ENCODE peak calls at places on chromosomes 12 and 14, in six cellular contexts. P, Z, H, N, Y and K are unnamed samples.

GRCh38 chr14:67729072-67729561 is 27.4 kb downstream of the RDH12 start:
- DNase-seq in H (no peak), N (no peak), Y (peak), P (no peak), Z (no peak), K (peak)

GRCh38 chr14:81555051-81555450 is 21.4 kb upstream of the SEL1L start:
- DNase-seq in Z (no peak), P (no peak), N (no peak), H (no peak), Y (no peak), K (no peak)

GRCh38 chr12:58757422-58757821 is 162.9 kb downstream of the LRIG3 start:
- DNase-seq in Y (no peak), P (no peak), Z (no peak), H (no peak), N (no peak), K (no peak)

GRCh38 chr14:63745858-63746425 is 18.1 kb upstream of the SGPP1 start:
- DNase-seq in Y (peak), P (no peak), N (no peak), Z (no peak), H (peak), K (no peak)

GRCh38 chr14:21518725-21519124 is 7.4 kb downstream of the SALL2 start:
- DNase-seq in N (no peak), H (no peak), Z (no peak), Y (no peak), P (no peak), K (no peak)

GRCh38 chr14:70904376-70904775 is 2.9 kb upstream of the PCNX1 start:
- DNase-seq in N (no peak), Y (no peak), Z (no peak), P (no peak), H (no peak), K (no peak)

GRCh38 chr14:87805315-87805723 is 187.7 kb downstream of the GALC start:
- DNase-seq in Y (no peak), P (no peak), Z (no peak), H (peak), N (no peak), K (peak)

GRCh38 chr14:75041613-75042012 is 9.7 kb downstream of the MLH3 start:
- DNase-seq in P (no peak), H (no peak), Z (no peak), N (no peak), Y (no peak), K (no peak)

GRCh38 chr14:74579447-74580274 is 32.4 kb downstream of the LTBP2 start:
- DNase-seq in Y (no peak), N (no peak), Z (no peak), P (no peak), H (no peak), K (no peak)

GRCh38 chr14:37054144-37054543 is 118.3 kb downstream of the SLC25A21 start:
- DNase-seq in Z (no peak), P (no peak), N (no peak), H (no peak), Y (no peak), K (no peak)

GRCh38 chr12:13116259-13116658 is 12.8 kb upstream of the GSG1 start:
- DNase-seq in Y (no peak), Z (no peak), N (no peak), H (no peak), P (no peak), K (no peak)

GRCh38 chr12:24600996-24601395 is 347.9 kb downstream of the BCAT1 start:
- DNase-seq in Y (no peak), H (no peak), Z (no peak), P (no peak), N (no peak), K (no peak)

GRCh38 chr12:114925076-114925475 is 241.1 kb upstream of the TBX3 start:
- DNase-seq in Y (no peak), Z (no peak), P (no peak), H (no peak), N (no peak), K (no peak)

GRCh38 chr14:68894123-68894522 is 85.0 kb downstream of the ACTN1 start:
- DNase-seq in Z (no peak), P (no peak), N (no peak), H (peak), Y (no peak), K (no peak)

GRCh38 chr12:40405419-40405818 is 180.6 kb downstream of the LRRK2 start:
- DNase-seq in H (no peak), N (no peak), Z (no peak), P (no peak), Y (no peak), K (no peak)

GRCh38 chr12:56007892-56008471 is 10.9 kb downstream of the SUOX start:
- DNase-seq in Z (no peak), Y (no peak), P (no peak), N (no peak), H (no peak), K (peak)

GRCh38 chr14:67517083-67517482 is 16.0 kb upstream of the PLEKHH1 start:
- DNase-seq in N (peak), Y (no peak), H (peak), Z (no peak), P (no peak), K (peak)

GRCh38 chr12:88650715-88651114 is 70.4 kb upstream of the KITLG start:
- DNase-seq in H (no peak), N (no peak), Z (no peak), P (no peak), Y (no peak), K (no peak)

GRCh38 chr14:92513204-92513965 is at the start of gene RIN3:
- DNase-seq in P (peak), Y (peak), H (peak), N (no peak), Z (no peak), K (peak)

GRCh38 chr12:57887631-57888406 is 41.3 kb upstream of the CTDSP2 start:
- DNase-seq in N (peak), P (peak), Z (no peak), H (no peak), Y (no peak), K (no peak)

GRCh38 chr12:5907812-5908211 is 37.2 kb downstream of the ANO2 start:
- DNase-seq in P (no peak), H (no peak), Y (peak), Z (no peak), N (no peak), K (no peak)

GRCh38 chr12:132159555-132160003 is 15.3 kb downstream of the NOC4L start:
- DNase-seq in H (no peak), N (no peak), P (no peak), Y (no peak), Z (no peak), K (no peak)

GRCh38 chr14:58455593-58456265 is 28.2 kb downstream of the KIAA0586 start:
- DNase-seq in Z (no peak), P (no peak), H (no peak), N (no peak), Y (no peak), K (no peak)

GRCh38 chr12:23729354-23729753 is 220.1 kb downstream of the SOX5 start:
- DNase-seq in P (no peak), H (no peak), Y (no peak), N (no peak), Z (no peak), K (no peak)

GRCh38 chr14:51774209-51774608 is 86.2 kb upstream of the GNG2 start:
- DNase-seq in P (no peak), Z (no peak), N (no peak), Y (no peak), H (no peak), K (no peak)

GRCh38 chr14:75539165-75539561 is 16.9 kb downstream of the BATF start:
- DNase-seq in N (no peak), Z (no peak), H (no peak), P (no peak), Y (no peak), K (no peak)

GRCh38 chr14:91059576-91060471 is 617 bp downstream of the RPS6KA5 start:
- DNase-seq in N (no peak), Y (peak), Z (peak), H (peak), P (peak), K (peak)

GRCh38 chr12:71954040-71954649 is 15.5 kb downstream of the TPH2 start:
- DNase-seq in P (no peak), Y (no peak), Z (no peak), H (no peak), N (no peak), K (no peak)

GRCh38 chr12:87779858-87780498 is 249.2 kb downstream of the C12orf50 start:
- DNase-seq in Y (no peak), N (no peak), H (no peak), Z (no peak), P (no peak), K (peak)

GRCh38 chr14:101074124-101075024 is 170.9 kb upstream of the RTL1 start:
- DNase-seq in Z (no peak), P (no peak), Y (peak), H (no peak), N (peak), K (peak)

GRCh38 chr12:105983622-105984325 is 155.0 kb downstream of the NUAK1 start:
- DNase-seq in H (no peak), Z (no peak), Y (no peak), N (no peak), P (no peak), K (no peak)

GRCh38 chr14:69909831-69910550 is 30.8 kb downstream of the SMOC1 start:
- DNase-seq in N (no peak), Y (no peak), P (no peak), Z (no peak), H (no peak), K (no peak)

GRCh38 chr14:89417469-89418225 is 614 bp upstream of the FOXN3 start:
- DNase-seq in Z (peak), Y (peak), P (peak), N (peak), H (peak), K (peak)

GRCh38 chr14:54329082-54329695 is 67.6 kb upstream of the CDKN3 start:
- DNase-seq in Y (peak), N (peak), H (peak), P (peak), Z (no peak), K (peak)

GRCh38 chr14:26765768-26766550 is 168.1 kb upstream of the NOVA1 start:
- DNase-seq in H (peak), Y (peak), P (peak), Z (no peak), N (no peak), K (peak)

GRCh38 chr14:85248881-85249635 is 280.9 kb upstream of the FLRT2 start:
- DNase-seq in H (no peak), Z (no peak), P (no peak), Y (no peak), N (no peak), K (peak)

GRCh38 chr12:23618718-23619117 is 330.8 kb downstream of the SOX5 start:
- DNase-seq in Z (no peak), P (no peak), H (no peak), N (no peak), Y (no peak), K (no peak)

GRCh38 chr14:105776924-105777323 is 250.5 kb downstream of the TMEM121 start:
- DNase-seq in H (no peak), Y (no peak), Z (no peak), P (no peak), N (no peak), K (no peak)

GRCh38 chr12:8941691-8942478 is 7.6 kb downstream of the M6PR start:
- DNase-seq in H (no peak), Y (no peak), P (no peak), Z (no peak), N (no peak), K (no peak)
- TF ChIP-seq POLR2A in H (no peak), Y (no peak), P (no peak), Z (no peak), N (no peak), K (no peak)

GRCh38 chr14:39174560-39175444 is at the start of gene PNN:
- DNase-seq in H (peak), Y (peak), P (peak), Z (peak), N (peak), K (peak)
- TF ChIP-seq POLR2A in H (peak), Y (peak), P (peak), Z (peak), N (peak), K (peak)

DNA sequence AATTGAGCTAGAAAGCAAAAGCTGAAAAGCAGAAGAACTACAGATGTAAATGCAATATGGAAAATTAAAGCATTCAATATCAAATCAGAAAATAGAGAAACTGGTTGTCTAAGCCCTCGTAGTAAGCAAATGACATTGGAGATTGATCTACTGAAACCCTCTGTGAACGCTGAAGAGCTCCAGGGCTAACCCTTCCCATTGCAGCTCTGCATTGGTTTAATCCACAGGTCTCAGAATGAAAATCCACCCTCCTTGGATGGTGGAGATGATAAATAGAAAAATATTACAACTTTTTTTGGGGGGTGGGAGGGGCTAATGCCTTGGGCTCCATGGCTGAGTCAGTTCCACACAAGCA is 40.5 kb downstream of the CORO1C start:
- DNase-seq in P (no peak), Z (no peak), N (no peak), H (no peak), Y (no peak), K (no peak)
- TF ChIP-seq POLR2A in P (no peak), Z (no peak), N (no peak), H (no peak), Y (no peak), K (no peak)

DNA sequence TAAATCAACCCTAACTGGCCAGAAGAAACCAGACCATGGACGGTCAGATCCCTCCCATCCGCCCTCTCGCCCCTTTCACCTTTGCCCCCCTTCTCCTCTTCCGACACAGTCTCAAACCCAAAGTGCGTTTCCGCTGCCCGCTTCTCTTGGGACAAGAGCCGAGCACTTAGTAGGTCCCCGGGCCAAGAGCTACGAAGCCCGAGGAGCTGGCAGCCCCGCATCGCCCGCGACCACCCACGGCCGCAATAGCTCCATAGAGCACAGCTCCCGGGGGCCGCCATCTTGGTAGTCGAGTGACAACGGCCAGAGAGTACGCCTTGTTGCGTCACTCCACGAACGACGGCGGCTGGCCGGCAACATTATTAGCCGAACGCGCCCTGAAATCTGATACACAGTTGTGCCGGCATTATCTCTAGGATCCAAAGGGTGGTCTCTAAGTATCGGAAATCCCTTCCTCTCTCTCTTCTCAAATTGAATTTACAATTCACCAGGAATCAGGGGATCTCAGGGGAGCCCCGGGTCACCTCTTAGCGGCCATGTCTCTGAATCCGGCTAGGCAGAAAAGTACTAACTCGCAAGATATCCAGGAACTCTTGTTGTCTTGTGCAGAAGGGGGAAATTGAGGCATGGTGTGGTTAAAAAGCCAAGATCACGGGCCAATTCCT is at the start of gene COQ5:
- DNase-seq in P (peak), Y (peak), Z (peak), H (peak), N (peak), K (peak)
- TF ChIP-seq POLR2A in P (peak), Y (peak), Z (peak), H (peak), N (peak), K (no peak)

DNA sequence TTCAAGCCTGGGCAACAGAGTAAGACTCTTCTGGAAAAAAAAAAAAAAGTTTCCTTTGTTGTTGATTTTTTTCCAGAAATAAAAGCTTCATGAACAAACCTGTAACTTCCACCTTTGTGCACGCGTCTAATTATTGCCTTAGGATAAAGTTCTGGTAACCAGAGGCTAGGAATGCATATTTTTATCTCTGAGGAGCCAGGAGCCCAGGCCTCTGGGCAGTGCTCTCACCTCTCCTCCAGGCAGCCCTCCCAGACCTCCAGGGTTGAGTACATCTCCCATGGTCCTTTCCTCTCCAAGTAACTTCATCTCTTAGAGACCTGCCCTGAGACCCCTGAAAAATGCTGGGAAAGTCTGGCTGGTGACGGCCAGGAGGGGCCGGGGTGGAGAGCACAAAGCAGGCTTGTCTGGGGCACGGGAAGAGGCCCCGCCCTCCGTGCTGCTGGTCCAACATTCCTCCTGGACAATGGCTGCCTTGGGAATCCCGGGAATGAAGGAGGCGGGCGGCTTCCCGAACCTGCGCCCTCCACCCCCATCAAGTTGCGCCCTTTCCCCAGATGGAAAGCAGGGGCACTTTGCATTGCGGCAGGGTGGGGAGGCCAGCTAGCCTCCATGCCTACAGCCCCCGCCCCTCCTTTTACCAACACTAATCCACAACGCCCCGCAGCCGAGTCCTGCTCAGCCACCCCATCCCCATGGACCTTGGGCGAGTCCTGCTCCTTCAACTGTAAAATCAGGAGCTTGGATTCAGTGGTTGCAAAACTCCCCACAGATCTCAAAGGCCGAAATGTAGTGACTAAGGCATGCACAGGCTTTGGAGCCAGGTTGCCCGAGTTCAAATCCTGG is 7.3 kb upstream of the FIGNL2 start:
- DNase-seq in Z (no peak), P (no peak), H (peak), N (no peak), Y (no peak), K (peak)
- TF ChIP-seq POLR2A in Z (no peak), P (no peak), H (no peak), N (no peak), Y (no peak), K (no peak)

DNA sequence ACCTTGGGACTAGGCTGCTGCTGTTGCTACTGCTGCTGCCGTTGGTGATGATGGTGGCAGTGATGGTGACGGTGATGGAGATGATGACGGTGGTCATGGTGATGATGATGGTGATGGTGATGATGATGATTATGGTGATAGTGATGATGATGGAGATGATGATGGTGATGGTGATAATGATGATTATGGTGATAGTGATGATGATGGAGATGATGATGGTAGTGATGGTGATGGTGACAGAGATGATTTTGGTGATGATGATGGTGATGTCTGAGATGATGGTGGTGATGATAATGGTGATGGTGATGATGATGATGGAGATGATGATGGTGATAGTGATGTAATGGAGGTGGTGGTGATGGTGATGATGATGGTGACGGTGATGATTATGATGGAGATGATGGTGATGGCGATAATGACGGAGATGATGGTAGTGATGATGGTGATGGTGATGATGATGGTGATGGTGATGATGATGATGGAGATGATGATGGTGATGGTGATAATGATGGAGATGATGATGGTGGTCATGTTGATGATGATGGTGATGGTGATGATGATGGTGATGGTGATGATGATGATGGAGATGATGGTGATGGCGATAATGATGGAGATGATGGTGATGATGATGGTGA is 156.8 kb upstream of the PWP1 start:
- DNase-seq in Z (no peak), N (no peak), Y (no peak), H (no peak), P (no peak), K (no peak)
- TF ChIP-seq POLR2A in Z (no peak), N (no peak), Y (no peak), H (no peak), P (no peak), K (no peak)

GRCh38 chr12:63782466-63782865 is 2.8 kb downstream of the RXYLT1 start:
- DNase-seq in H (no peak), Y (no peak), Z (no peak), P (no peak), N (no peak), K (no peak)

DNA sequence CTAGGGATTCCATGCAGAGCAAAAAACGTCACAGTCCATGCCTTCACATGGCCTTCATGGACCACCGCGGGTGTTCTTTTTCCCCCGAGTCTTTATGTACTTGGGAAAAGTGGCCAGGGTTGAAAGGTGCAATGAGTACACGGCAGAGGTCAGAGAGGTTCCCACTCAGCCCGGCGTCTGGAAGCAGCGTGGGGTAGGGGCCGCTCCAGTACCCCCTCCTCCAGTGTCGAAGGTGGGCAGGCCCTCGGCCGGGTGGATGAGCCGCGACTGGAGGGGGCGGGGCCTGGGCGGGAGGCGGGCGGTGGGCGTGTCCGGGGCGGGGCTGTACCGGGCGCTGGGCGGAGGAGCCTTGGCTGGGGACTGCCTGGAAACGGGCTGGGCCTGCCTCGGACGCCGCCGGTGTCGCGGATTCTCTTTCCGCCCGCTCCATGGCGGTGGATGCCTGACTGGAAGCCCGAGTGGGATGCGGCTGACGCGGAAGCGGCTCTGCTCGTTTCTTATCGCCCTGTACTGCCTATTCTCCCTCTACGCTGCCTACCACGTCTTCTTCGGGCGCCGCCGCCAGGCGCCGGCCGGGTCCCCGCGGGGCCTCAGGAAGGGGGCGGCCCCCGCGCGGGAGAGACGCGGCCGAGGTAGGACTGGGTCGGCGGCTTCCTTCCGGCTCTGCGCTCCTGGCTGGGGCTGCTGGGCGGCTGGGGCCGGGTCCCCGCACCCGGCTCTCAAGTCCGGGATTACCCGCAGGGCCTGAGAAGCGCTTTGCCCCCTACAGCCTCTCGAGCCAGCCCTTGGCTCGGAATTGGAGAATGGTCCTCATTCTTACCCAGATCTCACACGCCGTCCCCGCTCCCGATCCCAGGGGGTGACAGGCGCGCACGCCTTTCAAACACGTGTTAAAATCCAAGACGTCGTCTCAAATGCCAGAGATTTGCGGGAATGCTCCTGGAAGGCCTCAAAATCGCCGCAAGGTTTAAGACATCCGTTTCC is at the start of gene RXYLT1:
- DNase-seq in H (peak), P (peak), N (peak), Z (peak), Y (peak), K (peak)
- TF ChIP-seq POLR2A in H (peak), P (peak), N (peak), Z (peak), Y (peak), K (no peak)